ENCODE peak calls at places on chromosomes 6 and 20, in ten cellular contexts. T, S, O, H, M, L, N, Y, K and B are unnamed samples.

GRCh38 chr6:166815629-166816028 is 140.7 kb downstream of the RNASET2 start:
- DNase-seq in T (peak), S (no peak), O (peak), H (no peak), M (no peak), L (no peak), N (no peak), Y (no peak), K (no peak), B (no peak)

GRCh38 chr6:128483472-128484135 is 36.8 kb downstream of the PTPRK start:
- DNase-seq in T (no peak), S (no peak), O (no peak), H (no peak), M (no peak), L (no peak), N (no peak), Y (no peak), K (no peak), B (no peak)

GRCh38 chr6:87341899-87342298 is 2.7 kb upstream of the C6orf163 start:
- DNase-seq in T (no peak), S (no peak), O (no peak), H (no peak), M (no peak), L (no peak), N (no peak), Y (no peak), K (no peak), B (no peak)

GRCh38 chr20:49647509-49647908 is 66.2 kb downstream of the B4GALT5 start:
- DNase-seq in T (no peak), S (no peak), O (no peak), H (no peak), M (no peak), L (no peak), N (no peak), Y (no peak), K (no peak), B (no peak)

GRCh38 chr6:110990835-110991576 is 9.2 kb downstream of the RPF2 start:
- DNase-seq in T (no peak), S (no peak), O (no peak), H (no peak), M (no peak), L (no peak), N (no peak), Y (no peak), K (no peak), B (no peak)

GRCh38 chr6:158057213-158057987 is 75.7 kb downstream of the SYNJ2 start:
- DNase-seq in T (no peak), S (peak), O (peak), H (no peak), M (no peak), L (no peak), N (no peak), Y (no peak), K (no peak), B (no peak)

GRCh38 chr6:144768676-144769599 is 483.8 kb downstream of the UTRN start:
- DNase-seq in T (no peak), S (no peak), O (no peak), H (no peak), M (no peak), L (no peak), N (no peak), Y (no peak), K (no peak), B (no peak)

GRCh38 chr6:106039836-106040592 is 46.1 kb upstream of the PRDM1 start:
- DNase-seq in T (no peak), S (no peak), O (no peak), H (no peak), M (no peak), L (no peak), N (no peak), Y (no peak), K (no peak), B (no peak)

GRCh38 chr6:130018830-130019795 is 732 bp downstream of the L3MBTL3 start:
- DNase-seq in T (peak), S (peak), O (peak), H (peak), M (peak), L (peak), N (peak), Y (no peak), K (peak), B (peak)

GRCh38 chr6:3458706-3459421 is 2.0 kb upstream of the SLC22A23 start:
- DNase-seq in T (no peak), S (no peak), O (no peak), H (no peak), M (no peak), L (no peak), N (no peak), Y (no peak), K (no peak), B (no peak)

GRCh38 chr6:4362306-4362705 is 226.9 kb upstream of the ECI2 start:
- DNase-seq in T (no peak), S (no peak), O (no peak), H (no peak), M (no peak), L (no peak), N (no peak), Y (no peak), K (no peak), B (no peak)

GRCh38 chr20:20806121-20806820 is 93.8 kb upstream of the RALGAPA2 start:
- DNase-seq in T (no peak), S (no peak), O (no peak), H (no peak), M (no peak), L (no peak), N (no peak), Y (no peak), K (no peak), B (no peak)

GRCh38 chr6:38813451-38813850 is 98.3 kb downstream of the DNAH8 start:
- DNase-seq in T (no peak), S (no peak), O (no peak), H (no peak), M (no peak), L (no peak), N (no peak), Y (no peak), K (no peak), B (no peak)

GRCh38 chr6:155881845-155882526 is 426.3 kb upstream of the NOX3 start:
- DNase-seq in T (no peak), S (no peak), O (no peak), H (no peak), M (no peak), L (no peak), N (no peak), Y (no peak), K (no peak), B (no peak)

GRCh38 chr20:23010096-23010495 is 25.0 kb upstream of the SSTR4 start:
- DNase-seq in T (no peak), S (peak), O (no peak), H (no peak), M (no peak), L (no peak), N (no peak), Y (no peak), K (no peak), B (no peak)

GRCh38 chr6:170037541-170038250 is 253.2 kb downstream of the DLL1 start:
- DNase-seq in T (no peak), S (peak), O (peak), H (no peak), M (peak), L (no peak), N (no peak), Y (peak), K (no peak), B (no peak)

GRCh38 chr6:145469021-145469420 is 266.3 kb downstream of the EPM2A start:
- DNase-seq in T (no peak), S (no peak), O (no peak), H (no peak), M (no peak), L (no peak), N (no peak), Y (no peak), K (no peak), B (no peak)

GRCh38 chr6:129104131-129104530 is 221.2 kb downstream of the LAMA2 start:
- DNase-seq in T (no peak), S (no peak), O (peak), H (no peak), M (no peak), L (no peak), N (no peak), Y (no peak), K (no peak), B (no peak)

GRCh38 chr6:30060634-30060981 is 457 bp upstream of the POLR1H start:
- DNase-seq in T (peak), S (no peak), O (peak), H (peak), M (no peak), L (peak), N (no peak), Y (peak), K (no peak), B (peak)

GRCh38 chr6:158475344-158476302 is 84.3 kb upstream of the TMEM181 start:
- DNase-seq in T (peak), S (no peak), O (peak), H (no peak), M (no peak), L (no peak), N (peak), Y (no peak), K (no peak), B (no peak)

GRCh38 chr6:157218371-157219198 is 104.7 kb downstream of the TMEM242 start:
- DNase-seq in T (no peak), S (peak), O (no peak), H (no peak), M (no peak), L (no peak), N (no peak), Y (no peak), K (no peak), B (no peak)

GRCh38 chr20:53706008-53706481 is 112.4 kb upstream of the ZNF217 start:
- DNase-seq in T (no peak), S (no peak), O (no peak), H (no peak), M (no peak), L (no peak), N (no peak), Y (no peak), K (no peak), B (no peak)

GRCh38 chr6:43990627-43991619 is 136.3 kb downstream of the MRPL14 start:
- DNase-seq in T (no peak), S (peak), O (peak), H (no peak), M (peak), L (no peak), N (no peak), Y (peak), K (no peak), B (no peak)

GRCh38 chr20:38061109-38061508 is 27.6 kb downstream of the RPRD1B start:
- DNase-seq in T (no peak), S (no peak), O (no peak), H (no peak), M (no peak), L (no peak), N (no peak), Y (no peak), K (no peak), B (no peak)

GRCh38 chr6:110325197-110325596 is 33.0 kb downstream of the METTL24 start:
- DNase-seq in T (no peak), S (no peak), O (peak), H (no peak), M (peak), L (no peak), N (peak), Y (no peak), K (no peak), B (no peak)

GRCh38 chr6:104969785-104970581 is 13.1 kb downstream of the LIN28B start:
- DNase-seq in T (peak), S (no peak), O (no peak), H (no peak), M (no peak), L (no peak), N (no peak), Y (no peak), K (no peak), B (no peak)

GRCh38 chr20:9626357-9626756 is 112.0 kb downstream of the LAMP5 start:
- DNase-seq in T (no peak), S (no peak), O (no peak), H (no peak), M (no peak), L (no peak), N (no peak), Y (no peak), K (no peak), B (no peak)

GRCh38 chr6:50816947-50817637 is 1.6 kb upstream of the TFAP2B start:
- DNase-seq in T (peak), S (no peak), O (no peak), H (no peak), M (no peak), L (no peak), N (no peak), Y (no peak), K (no peak), B (no peak)

GRCh38 chr6:146598785-146599405 is at the start of gene ADGB:
- DNase-seq in T (peak), S (peak), O (peak), H (peak), M (peak), L (no peak), N (no peak), Y (no peak), K (no peak), B (no peak)

GRCh38 chr6:150894935-150895686 is 29.6 kb downstream of the MTHFD1L start:
- DNase-seq in T (peak), S (no peak), O (peak), H (no peak), M (no peak), L (no peak), N (no peak), Y (no peak), K (no peak), B (no peak)

GRCh38 chr20:8399963-8400362 is 267.9 kb downstream of the PLCB1 start:
- DNase-seq in T (no peak), S (no peak), O (no peak), H (no peak), M (no peak), L (peak), N (no peak), Y (no peak), K (no peak), B (no peak)

GRCh38 chr6:149046822-149047246 is 270.7 kb upstream of the TAB2 start:
- DNase-seq in T (no peak), S (no peak), O (no peak), H (no peak), M (no peak), L (peak), N (no peak), Y (no peak), K (no peak), B (no peak)

GRCh38 chr6:137933696-137934095 is 66.6 kb downstream of the TNFAIP3 start:
- DNase-seq in T (no peak), S (no peak), O (peak), H (peak), M (no peak), L (no peak), N (no peak), Y (peak), K (no peak), B (no peak)

GRCh38 chr20:62739581-62740285 is 31.1 kb downstream of the NTSR1 start:
- DNase-seq in T (no peak), S (peak), O (no peak), H (no peak), M (no peak), L (no peak), N (no peak), Y (no peak), K (no peak), B (no peak)

GRCh38 chr6:35015476-35015875 is 125.7 kb downstream of the TCP11 start:
- DNase-seq in T (no peak), S (no peak), O (no peak), H (no peak), M (no peak), L (no peak), N (no peak), Y (no peak), K (no peak), B (no peak)
- H3K27ac ChIP-seq in T (no peak), S (peak), O (no peak), H (no peak), M (no peak), L (no peak), N (peak), Y (peak), K (peak), B (no peak)

GRCh38 chr6:143167224-143167623 is 106.5 kb downstream of the AIG1 start:
- DNase-seq in T (no peak), S (no peak), O (no peak), H (no peak), M (no peak), L (no peak), N (no peak), Y (no peak), K (no peak), B (no peak)
- H3K27ac ChIP-seq in T (no peak), S (no peak), O (no peak), H (no peak), M (no peak), L (no peak), N (no peak), Y (no peak), K (no peak), B (no peak)

DNA sequence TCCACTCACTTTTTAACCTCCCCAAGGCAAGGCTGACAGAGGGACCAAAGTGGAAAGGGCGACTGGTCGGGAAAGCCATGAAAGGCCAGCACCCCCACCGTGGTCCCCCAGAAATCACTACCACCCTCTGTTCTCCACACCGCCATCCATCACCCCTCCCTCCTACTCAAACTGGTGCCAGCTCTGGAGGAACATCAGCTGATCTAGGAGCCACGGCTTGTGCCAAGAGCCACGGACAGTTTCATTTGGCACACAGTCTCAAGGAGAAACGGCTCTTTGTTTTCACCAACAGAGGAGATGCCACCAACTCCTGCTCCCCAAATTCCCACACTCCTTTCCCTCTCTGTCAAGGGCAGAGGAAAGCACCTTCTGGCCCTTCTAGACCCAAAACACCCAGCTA is 26.0 kb downstream of the TBC1D7 start:
- DNase-seq in T (no peak), S (no peak), O (no peak), H (no peak), M (no peak), L (no peak), N (no peak), Y (no peak), K (peak), B (no peak)
- H3K27ac ChIP-seq in T (no peak), S (peak), O (no peak), H (peak), M (peak), L (no peak), N (no peak), Y (peak), K (peak), B (no peak)

GRCh38 chr6:141482773-141483172 is 650.0 kb upstream of the GJE1 start:
- DNase-seq in T (no peak), S (no peak), O (peak), H (no peak), M (no peak), L (peak), N (no peak), Y (no peak), K (no peak), B (no peak)
- H3K27ac ChIP-seq in T (no peak), S (no peak), O (no peak), H (peak), M (no peak), L (peak), N (no peak), Y (peak), K (no peak), B (peak)